ENCODE peak calls at places on chromosomes 7 and 10, in seven cellular contexts. Z, R, T, Q, N, X and Y are unnamed samples.

GRCh38 chr10:112208292-112208691 is 24.7 kb upstream of the GPAM start:
- DNase-seq in Z (no peak), R (no peak), T (no peak), Q (no peak), N (no peak), X (no peak), Y (no peak)

GRCh38 chr7:128713794-128714193 is 25.4 kb upstream of the CALU start:
- DNase-seq in Z (no peak), R (no peak), T (no peak), Q (no peak), N (no peak), X (peak; percentile 54), Y (no peak)

GRCh38 chr7:34091330-34091917 is 186.1 kb downstream of the BMPER start:
- DNase-seq in Z (peak; percentile 18), R (no peak), T (peak; percentile 31), Q (no peak), N (no peak), X (peak; percentile 35), Y (peak; percentile 53)

GRCh38 chr10:87618470-87619423 is 40.9 kb upstream of the PAPSS2 start:
- DNase-seq in Z (no peak), R (peak; percentile 18), T (no peak), Q (no peak), N (no peak), X (no peak), Y (peak; percentile 85)

GRCh38 chr7:78185149-78185745 is 386.7 kb downstream of the PHTF2 start:
- DNase-seq in Z (no peak), R (no peak), T (no peak), Q (no peak), N (no peak), X (no peak), Y (no peak)

GRCh38 chr10:96767611-96768010 is 47.3 kb upstream of the PIK3AP1 start:
- DNase-seq in Z (no peak), R (no peak), T (no peak), Q (no peak), N (no peak), X (no peak), Y (no peak)

GRCh38 chr7:42991913-42992576 is 59.9 kb downstream of the MRPL32 start:
- DNase-seq in Z (no peak), R (peak; percentile 12), T (no peak), Q (no peak), N (no peak), X (no peak), Y (no peak)

GRCh38 chr10:15202639-15203038 is 34.1 kb upstream of the NMT2 start:
- DNase-seq in Z (no peak), R (no peak), T (no peak), Q (no peak), N (no peak), X (no peak), Y (no peak)

GRCh38 chr10:103982639-103983038 is 15.7 kb downstream of the SLK start:
- DNase-seq in Z (no peak), R (no peak), T (no peak), Q (no peak), N (no peak), X (no peak), Y (no peak)

GRCh38 chr7:74579800-74580685 is 77.5 kb upstream of the GTF2I start:
- DNase-seq in Z (no peak), R (no peak), T (peak; percentile 79), Q (no peak), N (no peak), X (peak; percentile 78), Y (peak; percentile 92)

GRCh38 chr7:94190599-94191061 is 186.5 kb upstream of the BET1 start:
- DNase-seq in Z (peak; percentile 88), R (peak; percentile 7), T (no peak), Q (no peak), N (no peak), X (peak; percentile 95), Y (no peak)

GRCh38 chr10:101834341-101834740 is 9.3 kb downstream of the KCNIP2 start:
- DNase-seq in Z (no peak), R (no peak), T (no peak), Q (no peak), N (no peak), X (no peak), Y (no peak)

GRCh38 chr10:103067951-103068350 is 125.1 kb downstream of the NT5C2 start:
- DNase-seq in Z (no peak), R (no peak), T (no peak), Q (no peak), N (no peak), X (no peak), Y (no peak)

GRCh38 chr7:70883750-70884445 is 248.0 kb upstream of the GALNT17 start:
- DNase-seq in Z (no peak), R (no peak), T (peak; percentile 25), Q (no peak), N (no peak), X (no peak), Y (no peak)

GRCh38 chr10:123573236-123574147 is 92.7 kb upstream of the GPR26 start:
- DNase-seq in Z (no peak), R (peak; percentile 36), T (peak; percentile 52), Q (peak; percentile 65), N (no peak), X (no peak), Y (peak; percentile 67)

GRCh38 chr10:69636626-69637550 is 6.8 kb downstream of the FAM241B start:
- DNase-seq in Z (no peak), R (no peak), T (no peak), Q (no peak), N (no peak), X (no peak), Y (no peak)

GRCh38 chr7:132063800-132064199 is 507.4 kb upstream of the PODXL start:
- DNase-seq in Z (no peak), R (no peak), T (no peak), Q (no peak), N (no peak), X (no peak), Y (no peak)

GRCh38 chr7:40944981-40945585 is 757.8 kb downstream of the INHBA start:
- DNase-seq in Z (no peak), R (peak; percentile 45), T (no peak), Q (no peak), N (no peak), X (no peak), Y (no peak)

GRCh38 chr10:71551970-71552369 is 155.2 kb downstream of the CDH23 start:
- DNase-seq in Z (no peak), R (no peak), T (no peak), Q (no peak), N (no peak), X (no peak), Y (no peak)

GRCh38 chr10:32049113-32049512 is 7.1 kb downstream of the KIF5B start:
- DNase-seq in Z (no peak), R (no peak), T (no peak), Q (no peak), N (no peak), X (peak; percentile 69), Y (no peak)

GRCh38 chr10:60662917-60663614 is 115.2 kb upstream of the CDK1 start:
- DNase-seq in Z (no peak), R (no peak), T (no peak), Q (no peak), N (no peak), X (no peak), Y (no peak)

GRCh38 chr7:140214075-140214684 is 37.4 kb upstream of the KDM7A start:
- DNase-seq in Z (no peak), R (peak; percentile 33), T (peak; percentile 39), Q (no peak), N (no peak), X (no peak), Y (no peak)

GRCh38 chr10:118106426-118106825 is 59.7 kb upstream of the RAB11FIP2 start:
- DNase-seq in Z (no peak), R (no peak), T (peak; percentile 33), Q (no peak), N (no peak), X (no peak), Y (no peak)

GRCh38 chr7:112204072-112204775 is 2.0 kb downstream of the DOCK4 start:
- DNase-seq in Z (no peak), R (peak; percentile 39), T (no peak), Q (no peak), N (no peak), X (no peak), Y (no peak)

GRCh38 chr10:113753020-113753692 is 1.7 kb downstream of the PLEKHS1 start:
- DNase-seq in Z (peak; percentile 2), R (peak; percentile 22), T (peak; percentile 28), Q (no peak), N (peak; percentile 9), X (no peak), Y (no peak)

GRCh38 chr7:46871516-46871915 is 710.4 kb downstream of the TNS3 start:
- DNase-seq in Z (no peak), R (no peak), T (no peak), Q (no peak), N (no peak), X (no peak), Y (no peak)

GRCh38 chr7:50229964-50230363 is 74.6 kb upstream of the IKZF1 start:
- DNase-seq in Z (no peak), R (no peak), T (no peak), Q (no peak), N (no peak), X (no peak), Y (no peak)

GRCh38 chr10:17989908-17990767 is 38.4 kb downstream of the SLC39A12 start:
- DNase-seq in Z (no peak), R (no peak), T (no peak), Q (no peak), N (no peak), X (peak; percentile 89), Y (no peak)

GRCh38 chr7:100353685-100354330 is 4.1 kb upstream of the PILRB start:
- DNase-seq in Z (no peak), R (no peak), T (no peak), Q (peak; percentile 76), N (no peak), X (no peak), Y (no peak)

GRCh38 chr10:89213191-89213808 is 6.2 kb upstream of the CH25H start:
- DNase-seq in Z (no peak), R (peak; percentile 9), T (no peak), Q (no peak), N (peak; percentile 31), X (peak; percentile 16), Y (no peak)

GRCh38 chr10:14456218-14456869 is 125.6 kb upstream of the FRMD4A start:
- DNase-seq in Z (no peak), R (no peak), T (no peak), Q (peak; percentile 17), N (no peak), X (no peak), Y (no peak)